ENCODE peak calls at places on chromosomes 16 and 17, in four cellular contexts. One of them, this sample, is unnamed.

GRCh38 chr16:19831678-19832077 is 53.0 kb downstream of the GPRC5B start:
- DNase-seq in osteoblast: peak; percentile 88
- DNase-seq in left ventricle myocardium inferior: no peak
- DNase-seq in psoas muscle: no peak
- DNase-seq in this sample: peak; percentile 15

GRCh38 chr17:37564252-37564651 is 45.0 kb downstream of the SYNRG start:
- DNase-seq in psoas muscle: no peak
- DNase-seq in osteoblast: no peak
- DNase-seq in left ventricle myocardium inferior: no peak
- DNase-seq in this sample: no peak

GRCh38 chr17:32136856-32137255 is 5.4 kb upstream of the RHOT1 start:
- DNase-seq in osteoblast: peak; percentile 76
- DNase-seq in psoas muscle: no peak
- DNase-seq in left ventricle myocardium inferior: no peak
- DNase-seq in this sample: no peak

GRCh38 chr17:20095366-20096080 is 86.4 kb downstream of the SPECC1 start:
- DNase-seq in osteoblast: peak; percentile 71
- DNase-seq in left ventricle myocardium inferior: peak; percentile 79
- DNase-seq in psoas muscle: peak; percentile 60
- DNase-seq in this sample: peak; percentile 82

GRCh38 chr17:78133971-78134898 is 3.7 kb downstream of the TMC8 start:
- DNase-seq in left ventricle myocardium inferior: no peak
- DNase-seq in psoas muscle: no peak
- DNase-seq in osteoblast: peak; percentile 89
- DNase-seq in this sample: no peak

GRCh38 chr16:79845734-79846135 is 245.2 kb upstream of the MAF start:
- DNase-seq in osteoblast: no peak
- DNase-seq in psoas muscle: no peak
- DNase-seq in left ventricle myocardium inferior: no peak
- DNase-seq in this sample: no peak

GRCh38 chr16:89723279-89724250 is 2.2 kb downstream of the ZNF276 start:
- DNase-seq in psoas muscle: no peak
- DNase-seq in osteoblast: no peak
- DNase-seq in left ventricle myocardium inferior: peak; percentile 62
- DNase-seq in this sample: peak; percentile 64

GRCh38 chr16:565420-566330 is 1.1 kb upstream of the NHLRC4 start:
- DNase-seq in left ventricle myocardium inferior: no peak
- DNase-seq in osteoblast: peak; percentile 94
- DNase-seq in psoas muscle: no peak
- DNase-seq in this sample: no peak

GRCh38 chr17:67993153-67993997 is 2.9 kb downstream of the C17orf58 start:
- DNase-seq in psoas muscle: peak; percentile 90
- DNase-seq in osteoblast: peak; percentile 98
- DNase-seq in left ventricle myocardium inferior: peak; percentile 87
- DNase-seq in this sample: peak; percentile 82

GRCh38 chr17:34243732-34244299 is 11.3 kb upstream of the CCL2 start:
- DNase-seq in psoas muscle: no peak
- DNase-seq in osteoblast: no peak
- DNase-seq in left ventricle myocardium inferior: no peak
- DNase-seq in this sample: no peak

GRCh38 chr16:66052745-66053144 is 313.7 kb upstream of the CDH5 start:
- DNase-seq in osteoblast: no peak
- DNase-seq in psoas muscle: no peak
- DNase-seq in left ventricle myocardium inferior: no peak
- DNase-seq in this sample: no peak

GRCh38 chr17:5921919-5922318 is 148.3 kb upstream of the WSCD1 start:
- DNase-seq in psoas muscle: peak; percentile 15
- DNase-seq in osteoblast: no peak
- DNase-seq in left ventricle myocardium inferior: no peak
- DNase-seq in this sample: no peak

GRCh38 chr16:2829501-2830354 is at the start of gene ZG16B:
- DNase-seq in left ventricle myocardium inferior: no peak
- DNase-seq in osteoblast: peak; percentile 90
- DNase-seq in psoas muscle: no peak
- DNase-seq in this sample: no peak

GRCh38 chr17:9517396-9517795 is 58.2 kb downstream of the STX8 start:
- DNase-seq in left ventricle myocardium inferior: no peak
- DNase-seq in osteoblast: no peak
- DNase-seq in psoas muscle: no peak
- DNase-seq in this sample: no peak

GRCh38 chr17:538096-538973 is 176.3 kb downstream of the VPS53 start:
- DNase-seq in psoas muscle: no peak
- DNase-seq in left ventricle myocardium inferior: no peak
- DNase-seq in osteoblast: no peak
- DNase-seq in this sample: no peak

GRCh38 chr17:75771334-75772281 is 6.6 kb upstream of the GALK1 start:
- DNase-seq in osteoblast: peak; percentile 83
- DNase-seq in left ventricle myocardium inferior: no peak
- DNase-seq in psoas muscle: no peak
- DNase-seq in this sample: no peak

GRCh38 chr17:70184770-70185169 is 15.4 kb downstream of the KCNJ2 start:
- DNase-seq in psoas muscle: no peak
- DNase-seq in left ventricle myocardium inferior: no peak
- DNase-seq in osteoblast: no peak
- DNase-seq in this sample: no peak

GRCh38 chr17:72876413-72876812 is 216.1 kb downstream of the SLC39A11 start:
- DNase-seq in left ventricle myocardium inferior: no peak
- DNase-seq in psoas muscle: no peak
- DNase-seq in osteoblast: no peak
- DNase-seq in this sample: no peak

GRCh38 chr16:86363836-86364618 is 146.3 kb upstream of the FOXF1 start:
- DNase-seq in left ventricle myocardium inferior: no peak
- DNase-seq in osteoblast: no peak
- DNase-seq in psoas muscle: no peak
- DNase-seq in this sample: no peak

GRCh38 chr17:31467502-31468256 is 76.2 kb downstream of the RAB11FIP4 start:
- DNase-seq in left ventricle myocardium inferior: peak; percentile 37
- DNase-seq in psoas muscle: no peak
- DNase-seq in osteoblast: peak; percentile 42
- DNase-seq in this sample: peak; percentile 44

GRCh38 chr17:74334393-74335039 is 8.5 kb downstream of the KIF19 start:
- DNase-seq in osteoblast: no peak
- DNase-seq in psoas muscle: no peak
- DNase-seq in left ventricle myocardium inferior: no peak
- DNase-seq in this sample: no peak

GRCh38 chr16:23640669-23640958 is 496 bp downstream of the PALB2 start:
- DNase-seq in psoas muscle: no peak
- DNase-seq in left ventricle myocardium inferior: no peak
- DNase-seq in osteoblast: peak; percentile 43
- DNase-seq in this sample: no peak

GRCh38 chr17:33968350-33969044 is 286.6 kb upstream of the CCL2 start:
- DNase-seq in osteoblast: no peak
- DNase-seq in left ventricle myocardium inferior: no peak
- DNase-seq in psoas muscle: no peak
- DNase-seq in this sample: no peak

GRCh38 chr16:56513972-56514371 is 5.9 kb downstream of the BBS2 start:
- DNase-seq in psoas muscle: no peak
- DNase-seq in osteoblast: peak; percentile 60
- DNase-seq in left ventricle myocardium inferior: no peak
- DNase-seq in this sample: no peak

GRCh38 chr17:30761058-30761457 is 63.4 kb downstream of the CRLF3 start:
- DNase-seq in left ventricle myocardium inferior: no peak
- DNase-seq in psoas muscle: no peak
- DNase-seq in osteoblast: no peak
- DNase-seq in this sample: no peak

DNA sequence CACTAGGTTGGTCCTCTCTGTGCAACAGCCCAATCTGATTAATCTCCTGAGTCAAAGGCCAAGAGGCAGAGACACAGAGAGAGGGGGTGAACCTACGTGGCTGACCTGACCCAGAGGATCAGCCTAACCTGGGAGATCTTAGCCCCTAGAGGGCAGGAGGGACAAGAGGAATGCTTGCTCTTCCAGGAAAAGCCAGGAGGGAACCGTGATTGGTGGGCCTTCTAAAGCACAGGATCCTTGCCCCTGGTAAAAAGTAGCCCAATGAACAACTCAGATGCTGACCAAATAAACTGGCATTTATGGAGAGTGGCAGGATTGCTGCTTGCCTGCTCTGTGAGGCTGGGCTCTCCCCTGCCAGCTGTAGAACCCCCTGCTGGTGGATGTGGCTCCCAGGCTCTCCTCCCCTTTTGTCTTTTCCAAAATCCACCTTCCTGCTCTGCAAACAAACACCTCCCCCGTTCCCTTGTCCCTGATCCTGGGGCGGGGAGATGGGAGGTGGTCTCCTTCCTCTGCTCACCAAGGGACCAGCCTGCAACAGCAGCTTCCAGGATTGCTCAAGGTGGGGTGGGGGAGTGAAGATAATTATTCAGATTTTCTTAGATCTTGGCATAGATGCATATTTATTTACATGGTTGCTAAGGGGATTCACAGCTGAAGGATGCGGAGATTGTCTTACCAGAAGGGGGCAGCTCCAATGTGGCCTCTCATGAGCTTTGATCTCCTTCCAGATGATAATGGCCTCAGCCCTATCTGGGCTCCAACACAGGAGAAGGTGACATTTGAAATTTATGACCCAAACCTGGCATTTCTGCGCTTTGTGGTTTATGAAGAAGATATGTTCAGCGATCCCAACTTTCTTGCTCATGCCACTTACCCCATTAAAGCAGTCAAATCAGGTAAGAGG is 71.9 kb downstream of the SDR42E1 start:
- DNase-seq in left ventricle myocardium inferior: no peak
- DNase-seq in osteoblast: no peak
- DNase-seq in psoas muscle: no peak
- DNase-seq in this sample: no peak
- TF ChIP-seq CTCF in left ventricle myocardium inferior: no peak
- TF ChIP-seq CTCF in osteoblast: no peak
- TF ChIP-seq CTCF in psoas muscle: no peak
- TF ChIP-seq CTCF in this sample: no peak

DNA sequence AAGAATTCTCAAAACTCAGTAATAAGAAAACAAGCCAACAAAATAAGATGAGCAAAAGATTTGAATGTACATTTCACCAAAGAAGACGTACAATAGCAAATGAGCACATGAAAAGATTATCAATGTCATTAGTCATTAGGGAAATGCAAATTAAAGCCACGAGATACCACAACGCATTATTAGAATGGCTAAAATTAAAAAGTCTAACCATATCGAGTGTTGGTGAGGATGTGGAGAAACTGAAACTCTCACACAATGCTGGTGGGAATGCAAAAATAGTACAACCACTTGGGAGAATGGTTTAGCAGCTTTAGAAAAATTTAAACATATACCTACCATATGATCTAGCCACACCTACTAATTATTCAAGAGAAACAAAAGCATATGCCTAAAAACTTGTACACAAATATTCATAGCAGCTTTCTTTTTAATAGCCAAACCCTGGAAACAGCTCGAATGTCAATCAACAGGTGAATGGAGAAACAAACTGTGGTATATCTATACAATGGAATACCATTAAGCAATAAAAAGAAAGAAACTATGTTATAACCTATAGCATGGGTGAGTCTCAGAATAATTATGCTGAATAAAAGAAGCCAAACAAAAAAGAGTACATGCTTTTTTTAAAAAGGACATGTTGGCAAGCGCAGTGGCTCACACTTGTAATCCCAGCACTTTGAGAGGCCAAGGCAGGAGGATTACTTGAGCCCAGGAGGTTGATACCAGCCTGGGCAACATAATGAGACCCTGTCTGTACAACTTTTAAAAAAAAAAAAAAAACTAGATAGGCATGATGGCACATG is 103.6 kb downstream of the LITAF start:
- DNase-seq in osteoblast: no peak
- DNase-seq in left ventricle myocardium inferior: no peak
- DNase-seq in psoas muscle: no peak
- DNase-seq in this sample: no peak
- H3K4me1 ChIP-seq in osteoblast: peaks cover 8% of the 10 kb centered on the region
- H3K4me1 ChIP-seq in left ventricle myocardium inferior: no peaks in the 10 kb centered on the region
- H3K4me1 ChIP-seq in psoas muscle: no peaks in the 10 kb centered on the region
- H3K4me1 ChIP-seq in this sample: no peaks in the 10 kb centered on the region

GRCh38 chr17:4500188-4500565 is 1.5 kb downstream of the SPNS2 start:
- DNase-seq in left ventricle myocardium inferior: no peak
- DNase-seq in psoas muscle: no peak
- DNase-seq in osteoblast: no peak
- DNase-seq in this sample: no peak

GRCh38 chr17:4501295-4501949 is 2.7 kb downstream of the SPNS2 start:
- DNase-seq in left ventricle myocardium inferior: no peak
- DNase-seq in osteoblast: no peak
- DNase-seq in psoas muscle: no peak
- DNase-seq in this sample: no peak

GRCh38 chr17:4498461-4499397 is at the start of gene SPNS2:
- DNase-seq in osteoblast: peak; percentile 99
- DNase-seq in left ventricle myocardium inferior: peak; percentile 75
- DNase-seq in psoas muscle: peak; percentile 74
- DNase-seq in this sample: peak; percentile 77

GRCh38 chr17:4497101-4497824 is 1.4 kb upstream of the SPNS2 start:
- DNase-seq in left ventricle myocardium inferior: no peak
- DNase-seq in psoas muscle: no peak
- DNase-seq in osteoblast: peak; percentile 97
- DNase-seq in this sample: no peak

DNA sequence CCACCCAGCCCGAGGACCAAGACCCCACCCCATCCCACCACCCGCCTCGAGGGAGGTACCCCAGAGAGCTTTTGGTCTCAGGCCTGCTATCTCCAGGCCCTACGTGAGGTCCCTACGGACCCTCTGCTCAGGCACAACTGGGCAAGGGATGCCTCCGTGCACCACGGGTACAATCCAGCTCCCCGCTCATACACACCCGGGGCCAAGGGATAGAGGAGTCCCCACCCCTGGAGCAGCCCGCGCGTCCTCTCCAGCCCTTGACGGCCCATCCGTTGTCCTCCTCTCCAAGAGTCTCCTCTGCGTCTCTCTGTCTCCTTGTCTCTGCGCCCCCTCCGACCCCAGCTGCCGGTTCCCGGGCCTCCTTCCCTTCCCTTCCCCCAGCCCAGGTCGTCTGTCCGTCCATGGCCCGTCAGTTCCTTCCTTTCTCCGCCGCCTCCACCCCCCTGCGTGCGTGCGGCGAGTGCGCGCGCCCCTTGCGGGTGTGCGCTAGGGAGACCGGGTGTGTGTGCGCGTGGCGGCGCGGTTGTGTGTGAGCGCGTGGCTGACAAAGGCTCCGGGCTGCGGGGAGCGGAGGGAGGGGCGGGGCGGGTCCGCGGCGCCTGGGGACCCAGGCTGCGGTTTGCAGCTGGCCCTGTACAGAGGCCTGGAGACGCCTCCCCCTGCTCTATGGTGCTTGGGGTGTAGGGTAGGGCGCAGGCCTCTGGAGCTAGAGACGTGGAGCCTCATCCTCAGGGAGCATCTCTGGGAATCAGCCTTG is 928 bp downstream of the SPNS2 start:
- DNase-seq in psoas muscle: no peak
- DNase-seq in osteoblast: no peak
- DNase-seq in left ventricle myocardium inferior: no peak
- DNase-seq in this sample: peak; percentile 42
- H3K4me3 ChIP-seq in psoas muscle: peak overlapping the region; percentile 60
- H3K4me3 ChIP-seq in osteoblast: no peak overlapping the region
- H3K4me3 ChIP-seq in left ventricle myocardium inferior: peak overlapping the region; percentile 70
- H3K4me3 ChIP-seq in this sample: peak overlapping the region; percentile 59

GRCh38 chr16:47995354-47995753 is 160.4 kb downstream of the ABCC12 start:
- DNase-seq in psoas muscle: no peak
- DNase-seq in osteoblast: no peak
- DNase-seq in left ventricle myocardium inferior: no peak
- DNase-seq in this sample: no peak
- TF ChIP-seq CTCF in psoas muscle: no peak
- TF ChIP-seq CTCF in osteoblast: no peak
- TF ChIP-seq CTCF in left ventricle myocardium inferior: no peak
- TF ChIP-seq CTCF in this sample: no peak

GRCh38 chr17:42247734-42248133 is 28.5 kb downstream of the STAT5B start:
- DNase-seq in left ventricle myocardium inferior: no peak
- DNase-seq in psoas muscle: peak; percentile 27
- DNase-seq in osteoblast: no peak
- DNase-seq in this sample: no peak
- H3K4me1 ChIP-seq in left ventricle myocardium inferior: peaks cover 43% of the 10 kb centered on the region
- H3K4me1 ChIP-seq in psoas muscle: peaks cover 69% of the 10 kb centered on the region
- H3K4me1 ChIP-seq in osteoblast: peaks cover 25% of the 10 kb centered on the region
- H3K4me1 ChIP-seq in this sample: peaks cover 19% of the 10 kb centered on the region